ENCODE peak calls at places on chromosomes 4 and X, in four cellular contexts. T is IMR-90, M is H9, O is H1. I is an unnamed sample.

GRCh38 chr4:86977621-86978184 is 42.9 kb downstream of the AFF1 start:
- DNase-seq in T (peak; percentile 76), O (no peak), M (no peak), I (no peak)

GRCh38 chrX:118751950-118752783 is 24.8 kb downstream of the IL13RA1 start:
- DNase-seq in M (no peak), T (no peak), O (no peak), I (no peak)

GRCh38 chrX:13212191-13212651 is 107.6 kb downstream of the ATXN3L start:
- DNase-seq in M (no peak), O (no peak), T (peak; percentile 13), I (no peak)

GRCh38 chrX:150934453-150934852 is 36.0 kb upstream of the CD99L2 start:
- DNase-seq in M (peak; percentile 81), O (no peak), T (peak; percentile 66), I (peak; percentile 91)

GRCh38 chr4:189420488-189420887 is 520.2 kb upstream of the FRG1 start:
- DNase-seq in T (no peak), M (no peak), O (no peak), I (no peak)

GRCh38 chrX:153900806-153901752 is 3.4 kb upstream of the AVPR2 start:
- DNase-seq in O (no peak), T (peak; percentile 87), M (peak; percentile 10), I (peak; percentile 87)

GRCh38 chr4:29046166-29046565 is 1674.0 kb upstream of the PCDH7 start:
- DNase-seq in O (no peak), T (peak; percentile 92), M (no peak), I (no peak)

GRCh38 chrX:93660575-93660974 is 12.8 kb downstream of the NAP1L3 start:
- DNase-seq in M (no peak), O (no peak), T (no peak), I (no peak)

GRCh38 chrX:141936080-141936479 is 32.4 kb downstream of the MAGEC1 start:
- DNase-seq in M (no peak), O (no peak), T (no peak), I (peak; percentile 26)

GRCh38 chr4:102449751-102450352 is 51.3 kb upstream of the NFKB1 start:
- DNase-seq in O (no peak), T (peak; percentile 64), M (peak; percentile 34), I (peak; percentile 71)

GRCh38 chrX:69085151-69085550 is 80.1 kb downstream of the PJA1 start:
- DNase-seq in O (no peak), M (no peak), T (no peak), I (no peak)

GRCh38 chr4:138428611-138429010 is 186.5 kb upstream of the SLC7A11 start:
- DNase-seq in O (no peak), T (no peak), M (no peak), I (no peak)

GRCh38 chrX:54788446-54788845 is 9.6 kb downstream of the ITIH6 start:
- DNase-seq in O (no peak), M (no peak), T (no peak), I (no peak)

GRCh38 chrX:65522739-65523372 is 11.7 kb downstream of the LAS1L start:
- DNase-seq in O (no peak), T (peak; percentile 52), M (no peak), I (no peak)

GRCh38 chrX:14872355-14872754 is 514 bp downstream of the FANCB start:
- DNase-seq in O (no peak), T (no peak), M (no peak), I (peak; percentile 1)

GRCh38 chrX:20266810-20267598 is at the start of gene RPS6KA3:
- DNase-seq in M (peak; percentile 84), O (peak; percentile 80), T (peak; percentile 79), I (peak; percentile 86)

GRCh38 chr4:132642196-132642817 is 506.8 kb upstream of the PCDH10 start:
- DNase-seq in O (peak; percentile 51), M (peak; percentile 55), T (peak; percentile 12), I (peak; percentile 76)

GRCh38 chr4:130422255-130422654 is 1326.3 kb downstream of the C4orf33 start:
- DNase-seq in M (no peak), T (no peak), O (no peak), I (no peak)

GRCh38 chr4:3301450-3302163 is 8.8 kb downstream of the RGS12 start:
- DNase-seq in T (no peak), O (no peak), M (no peak), I (no peak)

GRCh38 chrX:77276742-77277141 is 170.4 kb upstream of the FGF16 start:
- DNase-seq in T (no peak), O (no peak), M (no peak), I (peak; percentile 28)

GRCh38 chr4:70849277-70849676 is 9.6 kb upstream of the GRSF1 start:
- DNase-seq in O (no peak), T (no peak), M (no peak), I (no peak)

GRCh38 chr4:139609647-139610046 is 53.6 kb upstream of the SETD7 start:
- DNase-seq in O (no peak), T (peak; percentile 83), M (no peak), I (no peak)

GRCh38 chr4:36208884-36209473 is 35.3 kb downstream of the ARAP2 start:
- DNase-seq in O (no peak), T (no peak), M (no peak), I (no peak)

GRCh38 chr4:61619528-61619927 is 419.4 kb downstream of the ADGRL3 start:
- DNase-seq in T (no peak), M (peak; percentile 35), O (no peak), I (peak; percentile 34)

GRCh38 chr4:175954685-175955084 is 111.0 kb upstream of the WDR17 start:
- DNase-seq in M (no peak), O (no peak), T (no peak), I (no peak)

GRCh38 chr4:131644619-131645018 is 1504.5 kb upstream of the PCDH10 start:
- DNase-seq in O (peak; percentile 49), T (peak; percentile 2), M (peak; percentile 76), I (peak; percentile 88)

GRCh38 chrX:136170109-136170800 is 22.9 kb downstream of the FHL1 start:
- DNase-seq in M (no peak), T (peak; percentile 50), O (no peak), I (peak; percentile 46)

GRCh38 chr4:95190751-95191436 is 357.9 kb downstream of the UNC5C start:
- DNase-seq in T (no peak), M (no peak), O (no peak), I (no peak)

GRCh38 chrX:152878976-152879755 is 18.7 kb upstream of the ZNF185 start:
- DNase-seq in O (no peak), T (no peak), M (no peak), I (no peak)

GRCh38 chrX:24190500-24191156 is 41.1 kb downstream of the ZFX start:
- DNase-seq in O (no peak), M (no peak), T (peak; percentile 71), I (no peak)

GRCh38 chr4:88481557-88481956 is 24.6 kb downstream of the HERC5 start:
- DNase-seq in T (no peak), M (no peak), O (no peak), I (no peak)

GRCh38 chr4:8373973-8374545 is 66.5 kb downstream of the ACOX3 start:
- DNase-seq in T (no peak), O (no peak), M (no peak), I (no peak)

GRCh38 chr4:123356914-123357313 is 39.7 kb upstream of the SPRY1 start:
- DNase-seq in T (no peak), M (no peak), O (no peak), I (no peak)
- H3K4me1 ChIP-seq in T (peaks cover 8% of the 10 kb centered on the region), M (no peaks in the 10 kb centered on the region), O (no peaks in the 10 kb centered on the region), I (no peaks in the 10 kb centered on the region)

GRCh38 chr4:6900956-6901355 is 8.7 kb upstream of the TBC1D14 start:
- DNase-seq in T (no peak), O (no peak), M (no peak), I (no peak)

GRCh38 chr4:6901669-6902317 is 7.8 kb upstream of the TBC1D14 start:
- DNase-seq in M (no peak), T (no peak), O (no peak), I (no peak)

GRCh38 chr4:6900181-6900812 is 9.3 kb upstream of the TBC1D14 start:
- DNase-seq in T (no peak), M (no peak), O (no peak), I (no peak)

GRCh38 chr4:6905501-6905900 is 4.1 kb upstream of the TBC1D14 start:
- DNase-seq in M (no peak), T (no peak), O (no peak), I (no peak)

DNA sequence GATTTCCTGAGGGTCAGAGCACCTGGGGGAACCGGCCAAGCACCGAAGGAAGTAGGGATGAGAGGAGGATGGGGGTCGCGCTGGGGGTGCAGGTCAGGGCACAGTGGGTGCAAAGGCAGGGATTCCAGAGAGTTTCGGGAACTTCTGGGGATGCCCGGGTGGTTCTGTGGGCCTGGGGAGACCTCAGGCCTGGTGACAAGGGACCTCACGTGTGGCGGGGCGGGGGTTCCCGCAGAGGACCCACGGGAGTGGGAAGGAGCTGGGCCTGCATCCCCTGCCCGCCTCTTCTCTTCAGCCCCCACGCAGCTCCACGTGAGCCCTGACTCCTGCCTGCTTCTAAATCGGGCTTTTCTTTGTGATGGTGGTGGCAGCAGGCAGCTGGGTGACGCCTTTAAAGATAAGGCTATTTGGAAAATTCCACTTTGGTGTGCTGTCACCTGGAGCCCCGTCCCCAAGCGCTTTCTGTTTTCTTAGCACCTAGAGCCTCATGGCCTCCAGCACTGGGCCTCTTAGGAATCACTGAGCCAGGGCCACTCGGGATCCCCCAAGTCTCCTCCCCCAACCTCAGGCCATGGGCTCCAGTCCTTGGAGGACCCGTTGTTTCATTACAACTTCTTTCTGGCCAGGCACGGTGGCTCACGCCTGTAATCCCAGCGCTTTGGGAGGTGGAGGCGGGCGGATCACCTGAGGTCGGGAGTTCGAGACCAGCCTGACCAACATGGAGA is 7.1 kb upstream of the TBC1D14 start:
- DNase-seq in M (no peak), O (no peak), T (no peak), I (peak; percentile 65)
- H3K18ac ChIP-seq in M (no peak overlapping the region), O (no peak overlapping the region), T (no peak overlapping the region), I (peak overlapping the region; percentile 29)

DNA sequence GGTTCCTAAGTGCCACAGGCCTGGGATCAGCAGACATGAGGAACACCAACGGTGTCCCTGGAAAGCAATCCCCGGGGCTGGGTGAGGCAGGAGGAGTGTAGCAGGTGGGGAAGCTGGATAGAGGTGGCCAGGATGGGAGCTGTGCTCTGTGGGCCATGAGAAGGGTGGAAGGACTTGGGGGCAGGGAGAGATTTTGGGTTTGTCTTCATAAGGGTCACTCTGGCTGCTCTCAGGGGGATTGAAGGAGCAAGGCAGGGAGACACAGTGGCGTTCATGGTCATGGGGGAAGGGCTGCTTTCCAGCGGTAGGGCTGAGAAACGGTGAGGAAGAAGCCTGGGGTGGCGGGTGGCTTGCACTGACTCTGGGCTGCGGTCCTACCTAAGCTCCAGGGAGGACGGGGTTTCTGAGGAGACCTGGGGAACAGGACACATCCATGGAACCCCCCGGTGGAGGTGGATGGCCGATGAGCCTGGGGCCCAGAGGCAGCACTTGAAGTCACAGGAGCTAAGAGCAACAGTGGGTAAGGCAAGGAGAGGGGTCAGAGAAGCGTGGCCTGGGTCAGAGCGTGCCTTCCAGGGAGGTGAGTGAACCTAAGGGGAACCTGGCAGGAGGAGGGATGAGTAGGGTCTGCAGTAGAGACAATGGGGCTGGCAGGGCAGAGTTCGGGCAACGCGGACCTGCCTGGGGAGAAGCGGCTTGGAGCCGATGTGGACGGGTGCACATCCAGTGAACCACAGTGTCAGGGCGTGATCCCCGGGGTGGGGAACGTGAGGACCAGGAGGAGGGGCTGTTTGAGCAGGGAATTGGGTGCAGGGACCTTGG is 12.4 kb upstream of the CTBP1 start:
- DNase-seq in O (no peak), M (no peak), T (no peak), I (no peak)
- H2AK5ac ChIP-seq in O (no peak overlapping the region), M (no peak overlapping the region), T (no peak overlapping the region), I (no peak overlapping the region)

DNA sequence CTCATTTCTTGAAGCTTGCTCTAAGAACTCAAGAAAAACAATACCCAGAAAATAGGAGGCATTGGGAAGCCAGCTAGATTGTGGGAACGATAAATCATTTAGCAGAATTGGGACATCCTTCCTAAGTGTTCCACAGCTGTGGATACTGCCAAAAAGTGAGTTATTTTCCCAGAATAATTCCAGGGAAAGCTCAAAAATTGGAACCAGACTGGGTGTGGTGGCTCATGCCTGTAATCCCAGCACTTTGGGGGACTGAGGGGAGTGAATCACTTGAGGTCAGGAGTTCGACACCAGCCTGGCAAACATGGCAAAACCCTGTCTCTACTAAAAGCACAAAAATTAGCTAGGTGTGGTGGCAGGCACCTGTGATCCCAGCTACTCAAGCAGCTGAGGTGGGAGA is 68.2 kb upstream of the GK2 start:
- DNase-seq in M (no peak), O (no peak), T (no peak), I (no peak)
- H3K4me1 ChIP-seq in M (no peaks in the 10 kb centered on the region), O (no peaks in the 10 kb centered on the region), T (no peaks in the 10 kb centered on the region), I (no peaks in the 10 kb centered on the region)

I was measured in mesendoderm.